ENCODE peak calls at places on chromosomes 5 and 9, in six cellular contexts. X, P, H, N, A and S are unnamed samples.

GRCh38 chr9:69339620-69340019 is 14.6 kb downstream of the ENTREP1 start:
- DNase-seq in A (no peak), H (no peak), X (no peak), P (no peak), N (no peak), S (no peak)

GRCh38 chr9:129240581-129241211 is 62.6 kb upstream of the IER5L start:
- DNase-seq in P (no peak), X (no peak), A (no peak), H (no peak), N (no peak), S (no peak)

GRCh38 chr5:127762412-127762811 is 59.2 kb downstream of the CCDC192 start:
- DNase-seq in H (no peak), P (no peak), A (no peak), X (no peak), N (no peak), S (no peak)

GRCh38 chr9:132090771-132091170 is 11.1 kb upstream of the MED27 start:
- DNase-seq in A (peak), N (no peak), X (no peak), H (no peak), P (no peak), S (no peak)

GRCh38 chr5:107640568-107640967 is 30.2 kb downstream of the EFNA5 start:
- DNase-seq in H (no peak), X (no peak), P (no peak), A (no peak), N (no peak), S (no peak)

GRCh38 chr5:121189569-121190305 is 661.9 kb upstream of the FTMT start:
- DNase-seq in P (peak), A (peak), N (peak), X (no peak), H (no peak), S (no peak)

GRCh38 chr5:60477849-60478248 is 222.1 kb downstream of the DEPDC1B start:
- DNase-seq in P (no peak), A (no peak), N (no peak), H (no peak), X (no peak), S (no peak)

GRCh38 chr5:128109766-128110165 is 26.2 kb downstream of the SLC12A2 start:
- DNase-seq in P (no peak), H (no peak), X (no peak), N (no peak), A (no peak), S (no peak)

GRCh38 chr9:6479959-6480358 is 67.0 kb downstream of the UHRF2 start:
- DNase-seq in X (no peak), P (no peak), H (no peak), N (no peak), A (no peak), S (no peak)

GRCh38 chr9:135978650-135979461 is 17.7 kb upstream of the UBAC1 start:
- DNase-seq in A (no peak), X (no peak), N (no peak), H (no peak), P (no peak), S (no peak)

GRCh38 chr9:79353856-79354520 is 217.8 kb upstream of the TLE4 start:
- DNase-seq in A (peak), N (peak), X (no peak), H (no peak), P (peak), S (no peak)

GRCh38 chr5:177478711-177479646 is 5.5 kb upstream of the DBN1 start:
- DNase-seq in N (peak), A (peak), X (no peak), P (peak), H (peak), S (no peak)

GRCh38 chr9:115442054-115442453 is 324.1 kb upstream of the TNC start:
- DNase-seq in P (peak), N (peak), H (no peak), X (no peak), A (peak), S (no peak)

GRCh38 chr5:111234125-111234524 is 9.9 kb downstream of the CAMK4 start:
- DNase-seq in A (no peak), P (no peak), H (no peak), X (no peak), N (no peak), S (no peak)

GRCh38 chr5:87195104-87195581 is 72.5 kb upstream of the RASA1 start:
- DNase-seq in N (peak), A (peak), X (no peak), H (no peak), P (peak), S (no peak)

GRCh38 chr5:113330533-113331200 is 104.1 kb downstream of the TSSK1B start:
- DNase-seq in H (no peak), X (no peak), P (peak), A (peak), N (peak), S (no peak)

GRCh38 chr9:93218671-93219420 is 34.9 kb downstream of the WNK2 start:
- DNase-seq in N (no peak), A (no peak), H (no peak), X (no peak), P (no peak), S (no peak)

GRCh38 chr9:114031948-114032688 is 46.0 kb downstream of the AMBP start:
- DNase-seq in P (no peak), N (no peak), H (no peak), A (no peak), X (no peak), S (no peak)

GRCh38 chr5:52560366-52560765 is 227.3 kb upstream of the ITGA1 start:
- DNase-seq in P (peak), N (no peak), A (peak), H (no peak), X (no peak), S (no peak)
- TF ChIP-seq CTCF in P (no peak), N (no peak), A (no peak), H (no peak), X (no peak), S (peak)

GRCh38 chr5:83467315-83468044 is 4.1 kb upstream of the VCAN start:
- DNase-seq in H (no peak), P (peak), A (peak), X (no peak), N (peak), S (no peak)
- TF ChIP-seq CTCF in H (no peak), P (peak), A (peak), X (no peak), N (no peak), S (peak)

GRCh38 chr5:138180841-138181240 is 1.9 kb downstream of the KIF20A start:
- DNase-seq in P (no peak), H (no peak), X (no peak), A (no peak), N (no peak), S (no peak)

GRCh38 chr5:138177936-138178515 is 404 bp downstream of the BRD8 start:
- DNase-seq in X (no peak), N (peak), P (peak), A (peak), H (no peak), S (no peak)

GRCh38 chr5:138179277-138179857 is 455 bp downstream of the KIF20A start:
- DNase-seq in N (no peak), P (no peak), A (no peak), H (no peak), X (no peak), S (no peak)

GRCh38 chr5:138178516-138179276 is at the start of the genes BRD8 and KIF20A:
- DNase-seq in X (peak), H (peak), A (peak), P (peak), N (peak), S (peak)

DNA sequence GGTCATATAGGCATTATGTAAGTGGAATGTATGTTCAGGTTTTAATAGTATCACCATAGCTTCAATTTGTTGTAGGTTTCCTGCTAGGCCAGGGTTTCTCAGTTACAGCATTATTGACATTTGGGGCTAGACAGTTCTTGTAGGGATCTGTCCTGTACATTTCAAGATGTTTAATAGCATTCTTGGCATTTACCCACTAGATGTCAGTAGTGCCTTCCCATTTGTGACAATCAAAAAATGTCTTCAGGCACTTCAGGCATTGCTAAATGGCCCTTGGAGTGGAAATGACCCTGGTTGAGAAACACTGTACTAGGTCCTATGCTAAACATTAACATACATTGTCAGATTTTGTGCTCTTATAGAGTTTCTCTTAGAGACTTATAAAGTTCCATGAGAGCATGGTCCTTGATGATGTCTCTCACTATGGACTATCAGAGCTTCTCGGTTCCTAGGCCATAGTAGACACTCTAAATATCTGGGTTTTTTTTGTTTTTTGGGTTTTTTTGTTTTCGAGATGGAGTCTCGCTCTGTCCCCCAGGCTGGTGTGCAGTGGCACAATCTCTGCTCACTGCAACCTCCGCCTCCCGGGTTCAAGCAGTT is 1.4 kb downstream of the KIF20A start:
- DNase-seq in A (peak), X (no peak), H (no peak), N (peak), P (peak), S (no peak)
- TF ChIP-seq CTCF in A (peak), X (no peak), H (peak), N (peak), P (peak), S (peak)

GRCh38 chr5:59007460-59008063 is 424.7 kb downstream of the RAB3C start:
- DNase-seq in N (peak), A (peak), P (peak), X (no peak), H (no peak), S (no peak)
- TF ChIP-seq CTCF in N (peak), A (peak), P (peak), X (no peak), H (peak), S (peak)